ENCODE peak calls at places on chromosomes 12 and 14, in nine cellular contexts. C is AG08396; V is psoas muscle; O is stimulated activated CD4-positive, alpha-beta T cell treated with anti-CD3 and anti-CD28 coated beads, Interleukin-4, amount 100 ng/mL, for 1 hour; J is PC-3; W is pons; Z is lower leg skin; L is nephron progenitor cell; A is GM04504. D is an unnamed sample.

GRCh38 chr12:95200128-95200973 is 16.9 kb downstream of the FGD6 start:
- DNase-seq in W (no peak), J (no peak), O (no peak), V (no peak), A (no peak), Z (no peak), C (no peak), L (no peak), D (no peak)

GRCh38 chr14:60485057-60485599 is 735 bp downstream of the C14orf39 start:
- DNase-seq in O (no peak), L (peak), C (no peak), Z (no peak), A (no peak), W (no peak), J (no peak), V (no peak), D (no peak)

GRCh38 chr14:54703082-54703481 is 136.2 kb downstream of the SAMD4A start:
- DNase-seq in O (no peak), V (no peak), A (no peak), J (no peak), C (no peak), W (no peak), Z (no peak), L (no peak), D (no peak)

GRCh38 chr14:105065280-105066228 is at the start of gene GPR132:
- DNase-seq in L (no peak), V (no peak), O (peak), J (peak), Z (no peak), W (peak), A (no peak), C (no peak), D (no peak)

GRCh38 chr12:125131958-125132357 is 66.7 kb downstream of the AACS start:
- DNase-seq in Z (no peak), V (no peak), O (no peak), L (no peak), W (no peak), J (no peak), A (no peak), C (no peak), D (no peak)

GRCh38 chr14:34387974-34388533 is 74.0 kb downstream of the SPTSSA start:
- DNase-seq in W (no peak), L (no peak), V (no peak), C (no peak), A (no peak), Z (no peak), J (peak), O (no peak), D (no peak)

GRCh38 chr12:71581206-71581605 is 82.4 kb downstream of the ZFC3H1 start:
- DNase-seq in C (no peak), A (no peak), J (peak), W (no peak), L (no peak), V (no peak), O (no peak), Z (no peak), D (no peak)

GRCh38 chr14:88616697-88617096 is 53.9 kb downstream of the ZC3H14 start:
- DNase-seq in A (no peak), W (no peak), L (no peak), Z (no peak), O (no peak), V (no peak), J (no peak), C (no peak), D (no peak)

GRCh38 chr12:60269611-60270269 is 673.9 kb downstream of the SLC16A7 start:
- DNase-seq in J (no peak), V (no peak), L (no peak), O (no peak), A (no peak), W (no peak), C (no peak), Z (no peak), D (no peak)

GRCh38 chr12:117809509-117809908 is 159.3 kb downstream of the KSR2 start:
- DNase-seq in Z (no peak), W (no peak), A (no peak), O (no peak), J (no peak), V (no peak), C (no peak), L (no peak), D (no peak)

GRCh38 chr12:100267603-100268281 is 765 bp downstream of the SCYL2 start:
- DNase-seq in L (no peak), V (no peak), W (peak), O (no peak), A (no peak), C (peak), Z (no peak), J (peak), D (no peak)

GRCh38 chr12:11067514-11067913 is 5.4 kb upstream of the TAS2R46 start:
- DNase-seq in W (peak), A (no peak), O (no peak), Z (peak), J (no peak), L (no peak), V (no peak), C (no peak), D (peak)

GRCh38 chr12:56808954-56809353 is 45.8 kb downstream of the HSD17B6 start:
- DNase-seq in C (no peak), A (no peak), J (peak), Z (no peak), O (no peak), V (no peak), W (no peak), L (no peak), D (no peak)

GRCh38 chr12:67355428-67356385 is 86.5 kb downstream of the CAND1 start:
- DNase-seq in A (peak), W (peak), J (peak), C (peak), Z (no peak), L (peak), O (no peak), V (no peak), D (no peak)

GRCh38 chr14:26867171-26867757 is 269.4 kb upstream of the NOVA1 start:
- DNase-seq in C (no peak), W (no peak), J (peak), L (no peak), Z (no peak), O (no peak), A (no peak), V (no peak), D (no peak)

GRCh38 chr14:100692859-100693558 is 33.7 kb upstream of the DLK1 start:
- DNase-seq in W (no peak), A (peak), L (no peak), Z (no peak), J (peak), V (no peak), O (no peak), C (peak), D (no peak)

GRCh38 chr12:39671898-39672875 is 52.6 kb upstream of the ABCD2 start:
- DNase-seq in J (no peak), A (no peak), Z (no peak), C (no peak), L (no peak), O (no peak), V (no peak), W (no peak), D (no peak)

GRCh38 chr12:45962553-45963325 is 27.6 kb downstream of the SCAF11 start:
- DNase-seq in Z (no peak), V (no peak), O (no peak), A (no peak), L (no peak), J (no peak), C (no peak), W (no peak), D (no peak)

GRCh38 chr12:89765959-89766824 is 57.6 kb upstream of the ATP2B1 start:
- DNase-seq in C (no peak), W (no peak), L (no peak), O (no peak), V (no peak), J (no peak), Z (no peak), A (no peak), D (no peak)

GRCh38 chr12:91858186-91858585 is 287.5 kb downstream of the BTG1 start:
- DNase-seq in O (no peak), V (no peak), W (no peak), J (no peak), Z (no peak), A (no peak), C (no peak), L (no peak), D (no peak)

GRCh38 chr14:53838374-53838773 is 118.3 kb downstream of the BMP4 start:
- DNase-seq in C (no peak), J (no peak), V (no peak), W (no peak), L (no peak), A (no peak), O (no peak), Z (no peak), D (no peak)

GRCh38 chr14:85529803-85530574 is at the start of gene FLRT2:
- DNase-seq in C (peak), L (peak), J (no peak), O (no peak), W (no peak), A (peak), V (peak), Z (peak), D (peak)

GRCh38 chr12:94725375-94726168 is 75.2 kb upstream of the TMCC3 start:
- DNase-seq in V (no peak), O (no peak), C (peak), Z (no peak), J (peak), A (peak), W (peak), L (no peak), D (no peak)

GRCh38 chr12:113116875-113117274 is 18.7 kb downstream of the RASAL1 start:
- DNase-seq in W (no peak), J (no peak), O (no peak), Z (no peak), C (no peak), V (no peak), A (no peak), L (no peak), D (no peak)